ENCODE peak calls at places on chromosomes 6 and 20, in six cellular contexts. J, R, X, K, M and V are unnamed samples.

GRCh38 chr6:142542704-142543233 is 241.0 kb downstream of the ADGRG6 start:
- DNase-seq in R (no peak), X (no peak), J (no peak), K (no peak), M (peak), V (peak)

GRCh38 chr20:36499723-36500501 is 41.4 kb upstream of the MYL9 start:
- DNase-seq in K (no peak), R (no peak), M (peak), J (no peak), X (peak), V (peak)

GRCh38 chr20:54021446-54022235 is 48.8 kb downstream of the BCAS1 start:
- DNase-seq in M (no peak), R (no peak), K (no peak), J (no peak), X (no peak), V (no peak)

GRCh38 chr20:46010491-46011405 is 2.0 kb downstream of the MMP9 start:
- DNase-seq in M (peak), J (no peak), R (no peak), K (no peak), X (no peak), V (peak)

GRCh38 chr6:32945106-32945761 is 4.4 kb upstream of the HLA-DMB start:
- DNase-seq in K (no peak), X (peak), M (no peak), J (no peak), R (no peak), V (peak)

GRCh38 chr6:82144852-82145332 is 102.7 kb downstream of the IBTK start:
- DNase-seq in R (no peak), K (no peak), X (peak), J (no peak), M (peak), V (peak)

GRCh38 chr20:47857994-47858557 is 72.8 kb upstream of the SULF2 start:
- DNase-seq in M (no peak), X (peak), R (no peak), J (no peak), K (no peak), V (no peak)

GRCh38 chr6:25788305-25788922 is 33.9 kb downstream of the SLC17A4 start:
- DNase-seq in X (peak), R (no peak), K (peak), M (peak), J (peak), V (peak)

GRCh38 chr6:22451960-22452359 is 117.4 kb upstream of the HDGFL1 start:
- DNase-seq in J (no peak), K (no peak), M (no peak), X (no peak), R (no peak), V (no peak)

GRCh38 chr6:111260570-111261298 is 173.4 kb downstream of the SLC16A10 start:
- DNase-seq in X (peak), M (no peak), J (no peak), R (no peak), K (no peak), V (peak)

GRCh38 chr6:12848969-12849368 is 132.4 kb downstream of the PHACTR1 start:
- DNase-seq in J (no peak), K (no peak), M (no peak), R (no peak), X (no peak), V (no peak)

GRCh38 chr20:33444797-33445560 is 1.4 kb upstream of the SNTA1 start:
- DNase-seq in K (peak), X (no peak), R (no peak), J (no peak), M (peak), V (no peak)

GRCh38 chr6:155103816-155104366 is 108.8 kb downstream of the TIAM2 start:
- DNase-seq in R (no peak), K (no peak), M (no peak), X (peak), J (no peak), V (no peak)

GRCh38 chr6:17968081-17968518 is 19.3 kb downstream of the KIF13A start:
- DNase-seq in M (no peak), X (peak), K (no peak), J (no peak), R (no peak), V (peak)

GRCh38 chr6:110944681-110945151 is 13.8 kb upstream of the GTF3C6 start:
- DNase-seq in K (no peak), R (no peak), M (peak), J (no peak), X (peak), V (peak)

GRCh38 chr6:3380344-3381232 is 76.3 kb downstream of the SLC22A23 start:
- DNase-seq in J (no peak), X (no peak), R (no peak), M (no peak), K (no peak), V (no peak)

GRCh38 chr6:73564578-73565345 is 43.9 kb upstream of the EEF1A1 start:
- DNase-seq in X (no peak), J (no peak), M (no peak), K (no peak), R (no peak), V (no peak)

GRCh38 chr6:156933201-156934053 is 156.2 kb downstream of the ARID1B start:
- DNase-seq in K (peak), M (no peak), J (no peak), X (no peak), R (peak), V (no peak)

GRCh38 chr6:148494226-148494625 is 151.6 kb downstream of the SASH1 start:
- DNase-seq in X (no peak), R (no peak), J (no peak), M (no peak), K (no peak), V (no peak)

GRCh38 chr6:34237722-34238506 is 1.2 kb downstream of the HMGA1 start:
- DNase-seq in X (peak), M (peak), K (peak), R (no peak), J (no peak), V (peak)

GRCh38 chr6:148166339-148166949 is 176.2 kb upstream of the SASH1 start:
- DNase-seq in X (peak), J (no peak), R (peak), M (no peak), K (no peak), V (peak)

GRCh38 chr6:148524509-148524908 is 181.9 kb downstream of the SASH1 start:
- DNase-seq in K (no peak), M (no peak), J (no peak), R (no peak), X (peak), V (peak)

GRCh38 chr6:27078734-27079357 is 168.7 kb upstream of the PRSS16 start:
- DNase-seq in X (peak), J (peak), K (peak), M (peak), R (peak), V (peak)

GRCh38 chr6:48973486-48973885 is 489.6 kb downstream of the MMUT start:
- DNase-seq in X (no peak), J (no peak), M (no peak), R (no peak), K (no peak), V (peak)

GRCh38 chr6:41523957-41524633 is 22.1 kb upstream of the FOXP4 start:
- DNase-seq in M (no peak), X (no peak), R (no peak), K (no peak), J (no peak), V (no peak)

GRCh38 chr20:29319725-29320124 is 1937.7 kb upstream of the DEFB115 start:
- DNase-seq in M (no peak), R (no peak), X (no peak), J (no peak), K (no peak), V (no peak)

GRCh38 chr6:137731960-137732616 is 135.0 kb upstream of the TNFAIP3 start:
- DNase-seq in R (no peak), J (no peak), M (no peak), X (peak), K (no peak), V (peak)

DNA sequence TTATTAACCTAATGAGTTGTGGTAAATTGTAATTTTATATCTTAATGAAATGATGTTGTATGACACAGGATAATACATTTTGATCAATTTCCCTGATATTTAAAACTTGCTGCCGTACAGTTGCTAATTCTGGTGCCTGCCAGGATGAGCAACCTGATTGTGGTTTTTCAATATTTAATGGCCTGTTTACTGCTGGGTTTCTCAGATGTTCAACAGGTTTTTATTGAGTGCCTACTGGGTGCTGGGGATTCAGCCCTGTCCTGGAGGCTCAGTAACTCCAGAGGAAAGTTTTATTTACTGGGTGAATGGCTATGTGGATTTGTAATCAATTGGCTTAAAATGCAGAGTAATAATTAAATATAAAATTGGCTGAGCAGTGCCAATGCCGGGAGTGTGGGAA is 8.0 kb downstream of the TOX2 start:
- DNase-seq in J (no peak), R (no peak), K (no peak), M (no peak), X (no peak), V (no peak)
- H2AFZ ChIP-seq in J (no peak), R (no peak), K (no peak), M (no peak), X (no peak), V (no peak)

DNA sequence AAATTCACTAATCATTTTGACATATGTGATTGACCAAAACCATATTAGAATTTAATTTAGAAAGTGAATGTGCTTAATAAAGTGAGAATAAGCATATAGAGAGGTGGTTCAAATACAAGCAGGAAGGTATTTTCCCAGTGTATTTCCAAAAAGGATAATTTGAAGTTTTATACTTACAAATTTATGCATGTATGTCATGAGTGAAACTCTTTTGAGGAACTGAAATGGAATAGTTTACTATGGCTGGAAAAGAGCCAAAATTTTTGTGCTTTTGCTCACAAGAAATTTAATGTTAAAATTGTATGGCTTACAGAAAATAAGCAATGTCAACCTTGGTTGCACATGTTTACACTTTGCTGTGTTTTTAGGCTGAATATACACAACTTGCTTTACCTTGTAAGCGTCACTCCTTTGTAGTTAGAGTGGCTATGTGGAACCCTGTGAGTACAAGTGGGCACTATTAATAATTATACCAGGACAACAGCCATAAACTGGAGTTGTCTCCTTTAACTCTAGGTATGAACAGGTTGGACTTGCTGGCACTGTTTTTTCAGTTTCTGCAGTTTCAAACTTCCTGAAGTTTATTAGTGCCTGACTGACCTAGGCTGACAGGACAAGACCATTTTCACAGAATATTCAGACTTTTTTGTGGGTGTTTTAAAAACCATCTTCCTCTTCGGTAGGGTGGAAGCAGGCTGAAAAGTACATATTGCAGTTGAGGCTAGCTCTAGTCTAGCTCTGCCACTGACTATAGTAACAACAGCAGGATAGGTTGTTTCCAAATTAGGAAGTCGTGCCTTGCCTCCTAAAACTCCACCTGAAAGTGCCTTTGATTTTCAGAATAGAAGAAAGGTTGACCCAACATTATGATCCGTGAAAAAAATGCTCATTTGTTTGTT is 6.0 kb downstream of the AFDN start:
- DNase-seq in R (no peak), M (no peak), K (no peak), J (no peak), X (no peak), V (peak)
- H3K9ac ChIP-seq in R (no peak), M (no peak), K (no peak), J (no peak), X (no peak), V (no peak)

GRCh38 chr6:24646771-24647170 is 780 bp upstream of the KIAA0319 start:
- DNase-seq in J (no peak), M (peak), R (no peak), K (no peak), X (no peak), V (peak)

GRCh38 chr6:24655229-24655628 is 9.2 kb upstream of the KIAA0319 start:
- DNase-seq in R (no peak), M (no peak), K (no peak), X (no peak), J (no peak), V (no peak)

GRCh38 chr6:24648276-24648675 is 2.3 kb upstream of the KIAA0319 start:
- DNase-seq in K (no peak), J (no peak), R (no peak), M (no peak), X (no peak), V (no peak)

GRCh38 chr6:24644377-24644776 is 1.6 kb downstream of the KIAA0319 start:
- DNase-seq in R (no peak), K (no peak), J (no peak), X (no peak), M (no peak), V (no peak)

DNA sequence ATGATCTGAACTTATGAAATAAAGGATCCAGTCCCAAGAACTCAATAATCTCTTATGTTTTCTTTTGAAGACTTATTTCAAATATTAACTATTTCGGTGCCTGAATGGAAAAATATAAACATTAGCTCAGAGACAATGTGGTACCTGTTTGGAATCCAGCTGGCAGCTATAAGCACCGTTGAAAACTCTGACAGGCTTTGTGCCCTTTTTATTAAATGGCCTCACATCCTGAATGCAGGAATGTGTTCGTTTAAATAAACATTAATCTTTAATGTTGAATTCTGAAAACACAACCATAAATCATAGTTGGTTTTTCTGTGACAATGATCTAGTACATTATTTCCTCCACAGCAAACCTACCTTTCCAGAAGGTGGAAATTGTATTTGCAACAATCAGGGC is 4.4 kb upstream of the KIAA0319 start:
- DNase-seq in M (no peak), K (no peak), J (no peak), X (no peak), R (no peak), V (no peak)
- H3K23ac ChIP-seq in M (no peak), K (no peak), J (no peak), X (no peak), R (no peak), V (no peak)

GRCh38 chr6:134416501-134417154 is 98.7 kb upstream of the SGK1 start:
- DNase-seq in K (no peak), M (no peak), X (no peak), R (no peak), J (no peak), V (peak)
- H2AFZ ChIP-seq in K (no peak), M (no peak), X (no peak), R (no peak), J (no peak), V (peak)

GRCh38 chr6:89667872-89668556 is 29.5 kb upstream of the LYRM2 start:
- DNase-seq in R (no peak), K (no peak), M (no peak), J (no peak), X (peak), V (no peak)
- H3K9ac ChIP-seq in R (no peak), K (no peak), M (no peak), J (no peak), X (no peak), V (no peak)

GRCh38 chr6:166713608-166714510 is 86.8 kb upstream of the RPS6KA2 start:
- DNase-seq in R (no peak), K (no peak), J (no peak), M (no peak), X (no peak), V (no peak)
- H3K23ac ChIP-seq in R (no peak), K (no peak), J (no peak), M (no peak), X (no peak), V (no peak)